ENCODE peak calls at places on chromosomes 12 and 14, in nine cellular contexts. One of them, this sample, is unnamed.

GRCh38 chr14:89621791-89622638 is 205.0 kb upstream of the FOXN3 start:
- DNase-seq in stimulated activated CD8-positive, alpha-beta memory T cell treated with anti-CD3 and anti-CD28 coated beads, Interleukin-15, amount 100 ng/mL, for 24 hours: no peak
- DNase-seq in left colon: no peak
- DNase-seq in NCI-H1105 treated with DMSO at 0.1 percent for 48 hours: no peak
- DNase-seq in GM20000: no peak
- DNase-seq in WTC11: no peak
- DNase-seq in naive thymus-derived CD8-positive, alpha-beta T cell: no peak
- DNase-seq in GM23248: no peak
- DNase-seq in right lobe of liver: no peak
- DNase-seq in this sample: no peak

GRCh38 chr12:54865683-54866324 is 11.5 kb downstream of the MUCL1 start:
- DNase-seq in naive thymus-derived CD8-positive, alpha-beta T cell: no peak
- DNase-seq in right lobe of liver: no peak
- DNase-seq in left colon: no peak
- DNase-seq in WTC11: no peak
- DNase-seq in GM20000: no peak
- DNase-seq in NCI-H1105 treated with DMSO at 0.1 percent for 48 hours: no peak
- DNase-seq in stimulated activated CD8-positive, alpha-beta memory T cell treated with anti-CD3 and anti-CD28 coated beads, Interleukin-15, amount 100 ng/mL, for 24 hours: no peak
- DNase-seq in GM23248: no peak
- DNase-seq in this sample: no peak

GRCh38 chr14:91575469-91576208 is 65.5 kb upstream of the PPP4R3A start:
- DNase-seq in naive thymus-derived CD8-positive, alpha-beta T cell: no peak
- DNase-seq in NCI-H1105 treated with DMSO at 0.1 percent for 48 hours: no peak
- DNase-seq in GM20000: no peak
- DNase-seq in GM23248: no peak
- DNase-seq in left colon: no peak
- DNase-seq in right lobe of liver: no peak
- DNase-seq in stimulated activated CD8-positive, alpha-beta memory T cell treated with anti-CD3 and anti-CD28 coated beads, Interleukin-15, amount 100 ng/mL, for 24 hours: no peak
- DNase-seq in WTC11: no peak
- DNase-seq in this sample: no peak

GRCh38 chr12:30613119-30613830 is 82.4 kb downstream of the IPO8 start:
- DNase-seq in NCI-H1105 treated with DMSO at 0.1 percent for 48 hours: no peak
- DNase-seq in right lobe of liver: no peak
- DNase-seq in GM20000: no peak
- DNase-seq in naive thymus-derived CD8-positive, alpha-beta T cell: no peak
- DNase-seq in GM23248: peak; percentile 14
- DNase-seq in left colon: no peak
- DNase-seq in WTC11: no peak
- DNase-seq in stimulated activated CD8-positive, alpha-beta memory T cell treated with anti-CD3 and anti-CD28 coated beads, Interleukin-15, amount 100 ng/mL, for 24 hours: no peak
- DNase-seq in this sample: no peak

GRCh38 chr14:49857427-49858003 is 4.9 kb upstream of the NEMF start:
- DNase-seq in GM23248: no peak
- DNase-seq in right lobe of liver: no peak
- DNase-seq in stimulated activated CD8-positive, alpha-beta memory T cell treated with anti-CD3 and anti-CD28 coated beads, Interleukin-15, amount 100 ng/mL, for 24 hours: no peak
- DNase-seq in left colon: no peak
- DNase-seq in naive thymus-derived CD8-positive, alpha-beta T cell: no peak
- DNase-seq in GM20000: no peak
- DNase-seq in NCI-H1105 treated with DMSO at 0.1 percent for 48 hours: no peak
- DNase-seq in WTC11: no peak
- DNase-seq in this sample: no peak

GRCh38 chr12:56839489-56840442 is 76.6 kb downstream of the HSD17B6 start:
- DNase-seq in GM23248: peak; percentile 17
- DNase-seq in stimulated activated CD8-positive, alpha-beta memory T cell treated with anti-CD3 and anti-CD28 coated beads, Interleukin-15, amount 100 ng/mL, for 24 hours: no peak
- DNase-seq in WTC11: peak; percentile 78
- DNase-seq in GM20000: peak; percentile 48
- DNase-seq in NCI-H1105 treated with DMSO at 0.1 percent for 48 hours: peak; percentile 10
- DNase-seq in naive thymus-derived CD8-positive, alpha-beta T cell: peak; percentile 2
- DNase-seq in left colon: peak; percentile 32
- DNase-seq in right lobe of liver: peak; percentile 63
- DNase-seq in this sample: no peak

GRCh38 chr14:36222952-36223468 is 46.5 kb upstream of the PTCSC3 start:
- DNase-seq in right lobe of liver: no peak
- DNase-seq in GM23248: peak; percentile 22
- DNase-seq in NCI-H1105 treated with DMSO at 0.1 percent for 48 hours: no peak
- DNase-seq in left colon: no peak
- DNase-seq in WTC11: no peak
- DNase-seq in GM20000: no peak
- DNase-seq in stimulated activated CD8-positive, alpha-beta memory T cell treated with anti-CD3 and anti-CD28 coated beads, Interleukin-15, amount 100 ng/mL, for 24 hours: no peak
- DNase-seq in naive thymus-derived CD8-positive, alpha-beta T cell: no peak
- DNase-seq in this sample: no peak

GRCh38 chr12:52710744-52711143 is 7.4 kb upstream of the KRT77 start:
- DNase-seq in right lobe of liver: no peak
- DNase-seq in left colon: no peak
- DNase-seq in WTC11: no peak
- DNase-seq in stimulated activated CD8-positive, alpha-beta memory T cell treated with anti-CD3 and anti-CD28 coated beads, Interleukin-15, amount 100 ng/mL, for 24 hours: no peak
- DNase-seq in GM20000: no peak
- DNase-seq in NCI-H1105 treated with DMSO at 0.1 percent for 48 hours: no peak
- DNase-seq in GM23248: no peak
- DNase-seq in naive thymus-derived CD8-positive, alpha-beta T cell: no peak
- DNase-seq in this sample: no peak

GRCh38 chr14:22547309-22547947 is 41.6 kb downstream of the DAD1 start:
- DNase-seq in left colon: no peak
- DNase-seq in WTC11: no peak
- DNase-seq in naive thymus-derived CD8-positive, alpha-beta T cell: no peak
- DNase-seq in right lobe of liver: no peak
- DNase-seq in GM20000: no peak
- DNase-seq in GM23248: peak; percentile 29
- DNase-seq in stimulated activated CD8-positive, alpha-beta memory T cell treated with anti-CD3 and anti-CD28 coated beads, Interleukin-15, amount 100 ng/mL, for 24 hours: no peak
- DNase-seq in NCI-H1105 treated with DMSO at 0.1 percent for 48 hours: no peak
- DNase-seq in this sample: no peak

GRCh38 chr12:47082963-47083621 is 3.3 kb upstream of the AMIGO2 start:
- DNase-seq in WTC11: no peak
- DNase-seq in GM20000: no peak
- DNase-seq in right lobe of liver: no peak
- DNase-seq in stimulated activated CD8-positive, alpha-beta memory T cell treated with anti-CD3 and anti-CD28 coated beads, Interleukin-15, amount 100 ng/mL, for 24 hours: no peak
- DNase-seq in left colon: no peak
- DNase-seq in GM23248: peak; percentile 95
- DNase-seq in naive thymus-derived CD8-positive, alpha-beta T cell: no peak
- DNase-seq in NCI-H1105 treated with DMSO at 0.1 percent for 48 hours: no peak
- DNase-seq in this sample: no peak

GRCh38 chr12:108021949-108022522 is 107.1 kb upstream of the WSCD2 start:
- DNase-seq in naive thymus-derived CD8-positive, alpha-beta T cell: no peak
- DNase-seq in right lobe of liver: no peak
- DNase-seq in left colon: no peak
- DNase-seq in NCI-H1105 treated with DMSO at 0.1 percent for 48 hours: no peak
- DNase-seq in GM20000: no peak
- DNase-seq in stimulated activated CD8-positive, alpha-beta memory T cell treated with anti-CD3 and anti-CD28 coated beads, Interleukin-15, amount 100 ng/mL, for 24 hours: no peak
- DNase-seq in GM23248: no peak
- DNase-seq in WTC11: no peak
- DNase-seq in this sample: no peak

GRCh38 chr12:724194-724855 is 28.1 kb upstream of the WNK1 start:
- DNase-seq in right lobe of liver: no peak
- DNase-seq in naive thymus-derived CD8-positive, alpha-beta T cell: peak; percentile 13
- DNase-seq in NCI-H1105 treated with DMSO at 0.1 percent for 48 hours: no peak
- DNase-seq in left colon: no peak
- DNase-seq in stimulated activated CD8-positive, alpha-beta memory T cell treated with anti-CD3 and anti-CD28 coated beads, Interleukin-15, amount 100 ng/mL, for 24 hours: no peak
- DNase-seq in GM20000: no peak
- DNase-seq in WTC11: no peak
- DNase-seq in GM23248: peak; percentile 36
- DNase-seq in this sample: no peak

GRCh38 chr12:80313184-80313583 is 130.9 kb upstream of the PTPRQ start:
- DNase-seq in NCI-H1105 treated with DMSO at 0.1 percent for 48 hours: no peak
- DNase-seq in GM23248: peak; percentile 29
- DNase-seq in naive thymus-derived CD8-positive, alpha-beta T cell: no peak
- DNase-seq in WTC11: no peak
- DNase-seq in stimulated activated CD8-positive, alpha-beta memory T cell treated with anti-CD3 and anti-CD28 coated beads, Interleukin-15, amount 100 ng/mL, for 24 hours: no peak
- DNase-seq in right lobe of liver: no peak
- DNase-seq in GM20000: no peak
- DNase-seq in left colon: no peak
- DNase-seq in this sample: no peak